ENCODE peak calls at places on chromosomes 5 and 9, in seven cellular contexts. C is body of pancreas; Z is GF-D8; U is AG10803; O is SK-N-SH; P is breast epithelium; J is stimulated activated CD8-positive, alpha-beta memory T cell treated with anti-CD3 and anti-CD28 coated beads, Interleukin-15, amount 100 ng/mL, for 4 hours. A is an unnamed sample.

GRCh38 chr5:76331139-76331538 is 71.9 kb upstream of the IQGAP2 start:
- DNase-seq in C (no peak), Z (no peak), U (no peak), O (no peak), P (no peak), J (no peak), A (no peak)

GRCh38 chr5:160787247-160787646 is 64.8 kb downstream of the ATP10B start:
- DNase-seq in C (peak; percentile 61), Z (no peak), U (no peak), O (no peak), P (no peak), J (no peak), A (no peak)

GRCh38 chr5:167389537-167389936 is 901.9 kb upstream of the WWC1 start:
- DNase-seq in C (no peak), Z (no peak), U (peak; percentile 3), O (no peak), P (no peak), J (no peak), A (no peak)

GRCh38 chr9:2992427-2992826 is 148.5 kb upstream of the PUM3 start:
- DNase-seq in C (no peak), Z (no peak), U (no peak), O (no peak), P (no peak), J (no peak), A (no peak)

GRCh38 chr9:69380811-69381210 is 55.8 kb downstream of the ENTREP1 start:
- DNase-seq in C (no peak), Z (no peak), U (peak; percentile 30), O (no peak), P (no peak), J (no peak), A (no peak)

GRCh38 chr5:11069041-11069440 is 308.0 kb upstream of the DAP start:
- DNase-seq in C (no peak), Z (no peak), U (no peak), O (no peak), P (no peak), J (no peak), A (no peak)

GRCh38 chr9:114302727-114303126 is 20.2 kb upstream of the ORM1 start:
- DNase-seq in C (peak; percentile 4), Z (no peak), U (no peak), O (no peak), P (no peak), J (no peak), A (no peak)

GRCh38 chr5:149238540-149238939 is 33.1 kb upstream of the AFAP1L1 start:
- DNase-seq in C (no peak), Z (no peak), U (no peak), O (no peak), P (no peak), J (no peak), A (peak; percentile 21)

GRCh38 chr5:11733185-11733839 is 170.9 kb downstream of the CTNND2 start:
- DNase-seq in C (no peak), Z (no peak), U (no peak), O (no peak), P (no peak), J (no peak), A (no peak)

GRCh38 chr9:137215196-137215986 is 6.6 kb downstream of the RNF208 start:
- DNase-seq in C (no peak), Z (no peak), U (no peak), O (no peak), P (no peak), J (no peak), A (no peak)

A was measured in fibroblast of villous mesenchyme.